ENCODE peak calls at places on chromosomes 1 and 21, in six cellular contexts. One of them, this sample, is unnamed.

GRCh38 chr21:44548381-44548780 is 2.9 kb downstream of the KRTAP10-2 start:
- DNase-seq in neural crest cell: no peak
- DNase-seq in activated effector memory CD4-positive, alpha-beta T cell treated with anti-CD3 and anti-CD28 coated beads, Interleukin-2, amount 50 U/mL, for 16 hours: no peak
- DNase-seq in NCI-H2029: no peak
- DNase-seq in activated naive CD8-positive, alpha-beta T cell treated with anti-CD3 and anti-CD28 coated beads, Interleukin-2, amount 50 U/mL, for 24 hours: no peak
- DNase-seq in RPMI7951: no peak
- DNase-seq in this sample: no peak

GRCh38 chr1:192003295-192004083 is 154.8 kb upstream of the RGS18 start:
- DNase-seq in neural crest cell: no peak
- DNase-seq in activated effector memory CD4-positive, alpha-beta T cell treated with anti-CD3 and anti-CD28 coated beads, Interleukin-2, amount 50 U/mL, for 16 hours: no peak
- DNase-seq in NCI-H2029: no peak
- DNase-seq in activated naive CD8-positive, alpha-beta T cell treated with anti-CD3 and anti-CD28 coated beads, Interleukin-2, amount 50 U/mL, for 24 hours: no peak
- DNase-seq in RPMI7951: no peak
- DNase-seq in this sample: no peak

GRCh38 chr1:4379451-4380175 is 274.8 kb upstream of the AJAP1 start:
- DNase-seq in neural crest cell: no peak
- DNase-seq in activated effector memory CD4-positive, alpha-beta T cell treated with anti-CD3 and anti-CD28 coated beads, Interleukin-2, amount 50 U/mL, for 16 hours: no peak
- DNase-seq in NCI-H2029: no peak
- DNase-seq in activated naive CD8-positive, alpha-beta T cell treated with anti-CD3 and anti-CD28 coated beads, Interleukin-2, amount 50 U/mL, for 24 hours: no peak
- DNase-seq in RPMI7951: peak; percentile 41
- DNase-seq in this sample: no peak

GRCh38 chr1:243320224-243320623 is 64.4 kb downstream of the SDCCAG8 start:
- DNase-seq in neural crest cell: no peak
- DNase-seq in activated effector memory CD4-positive, alpha-beta T cell treated with anti-CD3 and anti-CD28 coated beads, Interleukin-2, amount 50 U/mL, for 16 hours: no peak
- DNase-seq in NCI-H2029: no peak
- DNase-seq in activated naive CD8-positive, alpha-beta T cell treated with anti-CD3 and anti-CD28 coated beads, Interleukin-2, amount 50 U/mL, for 24 hours: no peak
- DNase-seq in RPMI7951: no peak
- DNase-seq in this sample: no peak

GRCh38 chr1:95197616-95198252 is 36.3 kb upstream of the RWDD3 start:
- DNase-seq in neural crest cell: no peak
- DNase-seq in activated effector memory CD4-positive, alpha-beta T cell treated with anti-CD3 and anti-CD28 coated beads, Interleukin-2, amount 50 U/mL, for 16 hours: no peak
- DNase-seq in NCI-H2029: peak; percentile 52
- DNase-seq in activated naive CD8-positive, alpha-beta T cell treated with anti-CD3 and anti-CD28 coated beads, Interleukin-2, amount 50 U/mL, for 24 hours: no peak
- DNase-seq in RPMI7951: peak; percentile 37
- DNase-seq in this sample: no peak

GRCh38 chr1:51305371-51305823 is 25.0 kb downstream of the TTC39A start:
- DNase-seq in neural crest cell: no peak
- DNase-seq in activated effector memory CD4-positive, alpha-beta T cell treated with anti-CD3 and anti-CD28 coated beads, Interleukin-2, amount 50 U/mL, for 16 hours: no peak
- DNase-seq in NCI-H2029: no peak
- DNase-seq in activated naive CD8-positive, alpha-beta T cell treated with anti-CD3 and anti-CD28 coated beads, Interleukin-2, amount 50 U/mL, for 24 hours: no peak
- DNase-seq in RPMI7951: no peak
- DNase-seq in this sample: no peak

GRCh38 chr1:204417231-204417997 is 5.8 kb upstream of the PPP1R15B start:
- DNase-seq in neural crest cell: no peak
- DNase-seq in activated effector memory CD4-positive, alpha-beta T cell treated with anti-CD3 and anti-CD28 coated beads, Interleukin-2, amount 50 U/mL, for 16 hours: peak; percentile 74
- DNase-seq in NCI-H2029: no peak
- DNase-seq in activated naive CD8-positive, alpha-beta T cell treated with anti-CD3 and anti-CD28 coated beads, Interleukin-2, amount 50 U/mL, for 24 hours: peak; percentile 47
- DNase-seq in RPMI7951: peak; percentile 97
- DNase-seq in this sample: no peak

GRCh38 chr1:26019641-26020315 is 1.8 kb upstream of the EXTL1 start:
- DNase-seq in neural crest cell: no peak
- DNase-seq in activated effector memory CD4-positive, alpha-beta T cell treated with anti-CD3 and anti-CD28 coated beads, Interleukin-2, amount 50 U/mL, for 16 hours: no peak
- DNase-seq in NCI-H2029: no peak
- DNase-seq in activated naive CD8-positive, alpha-beta T cell treated with anti-CD3 and anti-CD28 coated beads, Interleukin-2, amount 50 U/mL, for 24 hours: no peak
- DNase-seq in RPMI7951: peak; percentile 75
- DNase-seq in this sample: no peak

GRCh38 chr1:189787201-189787600 is 690.5 kb downstream of the BRINP3 start:
- DNase-seq in neural crest cell: peak; percentile 51
- DNase-seq in activated effector memory CD4-positive, alpha-beta T cell treated with anti-CD3 and anti-CD28 coated beads, Interleukin-2, amount 50 U/mL, for 16 hours: no peak
- DNase-seq in NCI-H2029: no peak
- DNase-seq in activated naive CD8-positive, alpha-beta T cell treated with anti-CD3 and anti-CD28 coated beads, Interleukin-2, amount 50 U/mL, for 24 hours: no peak
- DNase-seq in RPMI7951: peak; percentile 1
- DNase-seq in this sample: no peak

GRCh38 chr1:54581621-54582035 is 33.6 kb downstream of the ACOT11 start:
- DNase-seq in neural crest cell: no peak
- DNase-seq in activated effector memory CD4-positive, alpha-beta T cell treated with anti-CD3 and anti-CD28 coated beads, Interleukin-2, amount 50 U/mL, for 16 hours: no peak
- DNase-seq in NCI-H2029: peak; percentile 99
- DNase-seq in activated naive CD8-positive, alpha-beta T cell treated with anti-CD3 and anti-CD28 coated beads, Interleukin-2, amount 50 U/mL, for 24 hours: no peak
- DNase-seq in RPMI7951: peak; percentile 66
- DNase-seq in this sample: no peak

GRCh38 chr1:116951175-116951935 is 41.6 kb downstream of the PTGFRN start:
- DNase-seq in neural crest cell: no peak
- DNase-seq in activated effector memory CD4-positive, alpha-beta T cell treated with anti-CD3 and anti-CD28 coated beads, Interleukin-2, amount 50 U/mL, for 16 hours: no peak
- DNase-seq in NCI-H2029: no peak
- DNase-seq in activated naive CD8-positive, alpha-beta T cell treated with anti-CD3 and anti-CD28 coated beads, Interleukin-2, amount 50 U/mL, for 24 hours: no peak
- DNase-seq in RPMI7951: peak; percentile 36
- DNase-seq in this sample: no peak

GRCh38 chr1:232016636-232017035 is 390.0 kb downstream of the DISC1 start:
- DNase-seq in neural crest cell: no peak
- DNase-seq in activated effector memory CD4-positive, alpha-beta T cell treated with anti-CD3 and anti-CD28 coated beads, Interleukin-2, amount 50 U/mL, for 16 hours: no peak
- DNase-seq in NCI-H2029: no peak
- DNase-seq in activated naive CD8-positive, alpha-beta T cell treated with anti-CD3 and anti-CD28 coated beads, Interleukin-2, amount 50 U/mL, for 24 hours: no peak
- DNase-seq in RPMI7951: no peak
- DNase-seq in this sample: no peak

GRCh38 chr1:178371236-178371635 is 125.5 kb downstream of the CLEC20A start:
- DNase-seq in neural crest cell: peak; percentile 25
- DNase-seq in activated effector memory CD4-positive, alpha-beta T cell treated with anti-CD3 and anti-CD28 coated beads, Interleukin-2, amount 50 U/mL, for 16 hours: no peak
- DNase-seq in NCI-H2029: no peak
- DNase-seq in activated naive CD8-positive, alpha-beta T cell treated with anti-CD3 and anti-CD28 coated beads, Interleukin-2, amount 50 U/mL, for 24 hours: no peak
- DNase-seq in RPMI7951: peak; percentile 28
- DNase-seq in this sample: peak; percentile 29

GRCh38 chr1:115649964-115650363 is 8.2 kb downstream of the VANGL1 start:
- DNase-seq in neural crest cell: no peak
- DNase-seq in activated effector memory CD4-positive, alpha-beta T cell treated with anti-CD3 and anti-CD28 coated beads, Interleukin-2, amount 50 U/mL, for 16 hours: no peak
- DNase-seq in NCI-H2029: no peak
- DNase-seq in activated naive CD8-positive, alpha-beta T cell treated with anti-CD3 and anti-CD28 coated beads, Interleukin-2, amount 50 U/mL, for 24 hours: no peak
- DNase-seq in RPMI7951: no peak
- DNase-seq in this sample: no peak

GRCh38 chr1:234570741-234571140 is 39.2 kb downstream of the IRF2BP2 start:
- DNase-seq in neural crest cell: no peak
- DNase-seq in activated effector memory CD4-positive, alpha-beta T cell treated with anti-CD3 and anti-CD28 coated beads, Interleukin-2, amount 50 U/mL, for 16 hours: peak; percentile 42
- DNase-seq in NCI-H2029: no peak
- DNase-seq in activated naive CD8-positive, alpha-beta T cell treated with anti-CD3 and anti-CD28 coated beads, Interleukin-2, amount 50 U/mL, for 24 hours: no peak
- DNase-seq in RPMI7951: no peak
- DNase-seq in this sample: no peak

GRCh38 chr1:51093566-51093965 is 8.5 kb upstream of the C1orf185 start:
- DNase-seq in neural crest cell: no peak
- DNase-seq in activated effector memory CD4-positive, alpha-beta T cell treated with anti-CD3 and anti-CD28 coated beads, Interleukin-2, amount 50 U/mL, for 16 hours: no peak
- DNase-seq in NCI-H2029: no peak
- DNase-seq in activated naive CD8-positive, alpha-beta T cell treated with anti-CD3 and anti-CD28 coated beads, Interleukin-2, amount 50 U/mL, for 24 hours: no peak
- DNase-seq in RPMI7951: no peak
- DNase-seq in this sample: no peak

GRCh38 chr21:21045538-21045937 is 47.3 kb downstream of the NCAM2 start:
- DNase-seq in neural crest cell: no peak
- DNase-seq in activated effector memory CD4-positive, alpha-beta T cell treated with anti-CD3 and anti-CD28 coated beads, Interleukin-2, amount 50 U/mL, for 16 hours: no peak
- DNase-seq in NCI-H2029: no peak
- DNase-seq in activated naive CD8-positive, alpha-beta T cell treated with anti-CD3 and anti-CD28 coated beads, Interleukin-2, amount 50 U/mL, for 24 hours: no peak
- DNase-seq in RPMI7951: no peak
- DNase-seq in this sample: no peak

GRCh38 chr1:203448521-203449061 is 27.0 kb upstream of the PRELP start:
- DNase-seq in neural crest cell: no peak
- DNase-seq in activated effector memory CD4-positive, alpha-beta T cell treated with anti-CD3 and anti-CD28 coated beads, Interleukin-2, amount 50 U/mL, for 16 hours: no peak
- DNase-seq in NCI-H2029: no peak
- DNase-seq in activated naive CD8-positive, alpha-beta T cell treated with anti-CD3 and anti-CD28 coated beads, Interleukin-2, amount 50 U/mL, for 24 hours: no peak
- DNase-seq in RPMI7951: peak; percentile 15
- DNase-seq in this sample: no peak

GRCh38 chr1:30310966-30311742 is 412.2 kb downstream of the MATN1 start:
- DNase-seq in neural crest cell: no peak
- DNase-seq in activated effector memory CD4-positive, alpha-beta T cell treated with anti-CD3 and anti-CD28 coated beads, Interleukin-2, amount 50 U/mL, for 16 hours: no peak
- DNase-seq in NCI-H2029: no peak
- DNase-seq in activated naive CD8-positive, alpha-beta T cell treated with anti-CD3 and anti-CD28 coated beads, Interleukin-2, amount 50 U/mL, for 24 hours: no peak
- DNase-seq in RPMI7951: no peak
- DNase-seq in this sample: no peak